ENCODE peak calls at places on chromosomes 5 and 9, in ten cellular contexts. One of them, this sample, is unnamed.

GRCh38 chr9:135517407-135517822 is 3.8 kb upstream of the LCN1 start:
- DNase-seq in suprapubic skin: peak
- DNase-seq in NB4: no peak
- DNase-seq in SK-N-SH: no peak
- DNase-seq in SW 1271: no peak
- DNase-seq in stimulated activated naive CD8-positive, alpha-beta T cell treated with anti-CD3 and anti-CD28 coated beads, Interleukin-15, Interleukin-2, amounts not matched to agents 100 U/mL and 50 U/mL, for 24 hours: no peak
- DNase-seq in iris pigment epithelial cell: no peak
- DNase-seq in mesothelial cell of epicardium: no peak
- DNase-seq in left cardiac atrium: no peak
- DNase-seq in upper lobe of right lung: peak
- DNase-seq in this sample: no peak

GRCh38 chr9:133733421-133734250 is 4.5 kb downstream of the SARDH start:
- DNase-seq in left cardiac atrium: no peak
- DNase-seq in iris pigment epithelial cell: no peak
- DNase-seq in stimulated activated naive CD8-positive, alpha-beta T cell treated with anti-CD3 and anti-CD28 coated beads, Interleukin-15, Interleukin-2, amounts not matched to agents 100 U/mL and 50 U/mL, for 24 hours: no peak
- DNase-seq in upper lobe of right lung: no peak
- DNase-seq in SW 1271: no peak
- DNase-seq in mesothelial cell of epicardium: no peak
- DNase-seq in NB4: no peak
- DNase-seq in SK-N-SH: peak
- DNase-seq in suprapubic skin: no peak
- DNase-seq in this sample: no peak

GRCh38 chr5:33237471-33237870 is 203.3 kb upstream of the TARS1 start:
- DNase-seq in SW 1271: no peak
- DNase-seq in left cardiac atrium: no peak
- DNase-seq in suprapubic skin: no peak
- DNase-seq in upper lobe of right lung: no peak
- DNase-seq in mesothelial cell of epicardium: no peak
- DNase-seq in iris pigment epithelial cell: no peak
- DNase-seq in stimulated activated naive CD8-positive, alpha-beta T cell treated with anti-CD3 and anti-CD28 coated beads, Interleukin-15, Interleukin-2, amounts not matched to agents 100 U/mL and 50 U/mL, for 24 hours: no peak
- DNase-seq in NB4: no peak
- DNase-seq in SK-N-SH: no peak
- DNase-seq in this sample: no peak

GRCh38 chr9:120767451-120767850 is 25.8 kb downstream of the FBXW2 start:
- DNase-seq in suprapubic skin: no peak
- DNase-seq in mesothelial cell of epicardium: no peak
- DNase-seq in SW 1271: no peak
- DNase-seq in NB4: no peak
- DNase-seq in left cardiac atrium: no peak
- DNase-seq in iris pigment epithelial cell: no peak
- DNase-seq in upper lobe of right lung: no peak
- DNase-seq in stimulated activated naive CD8-positive, alpha-beta T cell treated with anti-CD3 and anti-CD28 coated beads, Interleukin-15, Interleukin-2, amounts not matched to agents 100 U/mL and 50 U/mL, for 24 hours: no peak
- DNase-seq in SK-N-SH: no peak
- DNase-seq in this sample: no peak

GRCh38 chr5:91361055-91361701 is 21.9 kb downstream of the ARRDC3 start:
- DNase-seq in SK-N-SH: no peak
- DNase-seq in NB4: peak
- DNase-seq in suprapubic skin: no peak
- DNase-seq in stimulated activated naive CD8-positive, alpha-beta T cell treated with anti-CD3 and anti-CD28 coated beads, Interleukin-15, Interleukin-2, amounts not matched to agents 100 U/mL and 50 U/mL, for 24 hours: no peak
- DNase-seq in mesothelial cell of epicardium: no peak
- DNase-seq in iris pigment epithelial cell: peak
- DNase-seq in left cardiac atrium: no peak
- DNase-seq in upper lobe of right lung: no peak
- DNase-seq in SW 1271: no peak
- DNase-seq in this sample: no peak

GRCh38 chr5:120684213-120684612 is 220.1 kb downstream of the PRR16 start:
- DNase-seq in upper lobe of right lung: no peak
- DNase-seq in suprapubic skin: no peak
- DNase-seq in SK-N-SH: no peak
- DNase-seq in SW 1271: peak
- DNase-seq in mesothelial cell of epicardium: no peak
- DNase-seq in stimulated activated naive CD8-positive, alpha-beta T cell treated with anti-CD3 and anti-CD28 coated beads, Interleukin-15, Interleukin-2, amounts not matched to agents 100 U/mL and 50 U/mL, for 24 hours: no peak
- DNase-seq in left cardiac atrium: no peak
- DNase-seq in iris pigment epithelial cell: peak
- DNase-seq in NB4: peak
- DNase-seq in this sample: no peak

GRCh38 chr5:111655169-111655924 is 101.6 kb downstream of the NREP start:
- DNase-seq in iris pigment epithelial cell: peak
- DNase-seq in suprapubic skin: no peak
- DNase-seq in left cardiac atrium: no peak
- DNase-seq in upper lobe of right lung: no peak
- DNase-seq in SK-N-SH: no peak
- DNase-seq in SW 1271: no peak
- DNase-seq in mesothelial cell of epicardium: no peak
- DNase-seq in NB4: no peak
- DNase-seq in stimulated activated naive CD8-positive, alpha-beta T cell treated with anti-CD3 and anti-CD28 coated beads, Interleukin-15, Interleukin-2, amounts not matched to agents 100 U/mL and 50 U/mL, for 24 hours: no peak
- DNase-seq in this sample: no peak

GRCh38 chr5:143052967-143053682 is 282.9 kb downstream of the ARHGAP26 start:
- DNase-seq in left cardiac atrium: no peak
- DNase-seq in SW 1271: no peak
- DNase-seq in iris pigment epithelial cell: no peak
- DNase-seq in upper lobe of right lung: no peak
- DNase-seq in NB4: peak
- DNase-seq in SK-N-SH: no peak
- DNase-seq in suprapubic skin: no peak
- DNase-seq in stimulated activated naive CD8-positive, alpha-beta T cell treated with anti-CD3 and anti-CD28 coated beads, Interleukin-15, Interleukin-2, amounts not matched to agents 100 U/mL and 50 U/mL, for 24 hours: no peak
- DNase-seq in mesothelial cell of epicardium: no peak
- DNase-seq in this sample: no peak

This sample was measured in NCI-H1048.